ENCODE peak calls at places on chromosomes 5 and 9, in seven cellular contexts. V, X, J, N, D, M and O are unnamed samples.

GRCh38 chr5:111830333-111830732 is 73.3 kb upstream of the NREP start:
- DNase-seq in V (no peak), M (no peak), X (no peak), D (no peak), N (no peak), J (no peak), O (no peak)

GRCh38 chr9:130990362-130991226 is 18.4 kb upstream of the LAMC3 start:
- DNase-seq in X (no peak), M (no peak), N (no peak), D (peak), J (no peak), V (no peak), O (no peak)

GRCh38 chr5:176803027-176803942 is 7.1 kb upstream of the UNC5A start:
- DNase-seq in N (no peak), D (no peak), M (no peak), V (no peak), X (no peak), J (peak), O (no peak)

GRCh38 chr5:173463207-173463606 is 135.0 kb upstream of the STC2 start:
- DNase-seq in V (no peak), N (no peak), J (no peak), M (no peak), D (no peak), X (no peak), O (no peak)

GRCh38 chr9:92711146-92711545 is 41.2 kb upstream of the IPPK start:
- DNase-seq in D (no peak), J (no peak), N (no peak), X (no peak), M (no peak), V (no peak), O (no peak)

GRCh38 chr9:21674894-21675293 is 127.5 kb upstream of the MTAP start:
- DNase-seq in M (no peak), N (no peak), J (no peak), X (no peak), D (no peak), V (no peak), O (no peak)

GRCh38 chr5:1555011-1555807 is 31.4 kb upstream of the LPCAT1 start:
- DNase-seq in N (peak), V (no peak), M (no peak), X (peak), J (no peak), D (peak), O (no peak)

GRCh38 chr5:33565304-33565703 is 124.5 kb downstream of the TARS1 start:
- DNase-seq in D (no peak), V (no peak), N (no peak), M (no peak), X (no peak), J (no peak), O (no peak)

GRCh38 chr5:175573493-175574269 is 84.2 kb upstream of the HRH2 start:
- DNase-seq in V (no peak), D (no peak), N (peak), M (no peak), J (no peak), X (no peak), O (no peak)

GRCh38 chr5:148268556-148268955 is at the start of gene SPINK13:
- DNase-seq in M (no peak), J (no peak), N (no peak), X (peak), V (no peak), D (no peak), O (no peak)

DNA sequence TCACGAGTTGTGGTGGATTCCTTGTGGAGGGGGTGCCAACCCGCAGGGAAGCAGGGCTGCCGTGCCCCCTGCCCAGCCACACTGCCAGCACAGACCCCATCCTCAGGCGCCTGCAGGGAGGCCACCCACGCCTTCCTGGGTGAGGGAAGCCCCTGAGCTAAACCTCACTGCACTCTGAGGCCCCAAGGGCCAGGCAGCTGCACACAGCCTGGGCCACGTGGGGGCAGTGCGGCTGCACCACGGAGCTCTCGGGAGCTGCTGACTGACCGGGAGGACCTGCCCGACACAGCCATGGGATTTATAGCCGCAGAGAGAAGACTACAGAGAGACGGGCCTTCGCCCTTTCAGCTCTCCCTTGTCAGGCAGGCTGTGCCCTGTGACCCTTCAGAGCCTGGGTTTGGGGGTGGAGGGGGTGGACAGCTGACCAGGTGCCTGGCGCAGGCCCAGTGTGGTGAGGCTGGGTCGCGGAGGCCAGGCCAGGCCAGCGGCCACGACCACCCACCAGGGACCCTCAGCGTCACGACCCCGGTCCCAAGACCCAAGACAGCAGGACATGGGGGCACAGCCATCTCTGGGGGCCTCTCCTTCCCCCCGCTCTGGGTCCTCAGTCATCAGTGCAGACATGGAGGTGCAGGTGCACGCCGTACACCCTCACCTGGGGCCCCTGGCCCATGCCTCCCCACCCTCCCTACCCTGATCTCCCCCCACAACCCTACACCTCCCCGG is 4.3 kb upstream of the AHRR start:
- DNase-seq in M (no peak), N (peak), J (peak), D (peak), X (peak), V (peak), O (peak)
- TF ChIP-seq TAF1 in M (peak), N (no peak), J (no peak), D (no peak), X (no peak), V (no peak), O (no peak)

DNA sequence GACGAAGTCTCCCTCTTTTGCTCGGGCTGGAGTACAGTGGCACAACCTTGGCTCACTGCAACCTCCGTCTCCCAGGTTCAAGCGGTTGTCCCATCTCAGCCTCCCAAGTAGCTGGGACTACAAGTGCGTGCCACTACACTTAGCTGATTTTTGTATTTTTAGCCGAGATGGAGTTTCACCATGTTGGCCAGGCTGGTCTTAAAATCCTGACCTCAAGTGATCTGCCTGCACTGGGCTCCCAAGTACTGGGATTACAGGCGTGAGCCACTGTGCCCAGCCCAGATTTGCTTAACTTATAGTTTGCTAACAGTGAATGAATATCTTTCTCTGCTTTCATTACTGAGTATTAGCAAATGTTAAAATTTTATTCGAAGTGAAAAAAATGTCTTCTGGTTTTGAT is 84.3 kb downstream of the VPS13A start:
- DNase-seq in V (no peak), D (no peak), M (no peak), N (no peak), J (no peak), X (no peak), O (no peak)
- TF ChIP-seq TAF1 in V (no peak), D (no peak), M (no peak), N (no peak), J (no peak), X (no peak), O (no peak)

DNA sequence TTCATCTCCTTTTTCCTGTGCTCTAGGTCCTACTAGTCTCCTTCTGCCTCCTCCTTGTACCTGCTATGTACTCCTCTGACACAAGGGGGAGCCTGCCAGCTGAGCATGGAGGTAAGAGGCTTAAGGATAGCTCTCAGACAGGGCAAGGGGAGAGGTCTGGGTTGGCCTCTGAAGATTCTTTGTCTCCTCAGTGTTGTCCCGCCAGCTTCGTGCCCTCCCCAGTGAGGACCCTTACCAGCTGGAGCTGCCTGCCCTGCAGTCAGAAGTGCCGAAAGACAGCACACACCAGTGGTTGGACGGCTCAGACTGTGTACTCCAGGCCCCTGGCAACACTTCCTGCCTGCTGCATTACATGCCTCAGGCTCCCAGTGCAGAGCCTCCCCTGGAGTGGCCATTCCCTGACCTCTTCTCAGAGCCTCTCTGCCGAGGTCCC is 3.8 kb downstream of the CREB3 start:
- DNase-seq in X (peak), N (peak), D (peak), J (peak), V (no peak), M (no peak), O (no peak)
- TF ChIP-seq TAF1 in X (no peak), N (no peak), D (no peak), J (no peak), V (no peak), M (no peak), O (no peak)

DNA sequence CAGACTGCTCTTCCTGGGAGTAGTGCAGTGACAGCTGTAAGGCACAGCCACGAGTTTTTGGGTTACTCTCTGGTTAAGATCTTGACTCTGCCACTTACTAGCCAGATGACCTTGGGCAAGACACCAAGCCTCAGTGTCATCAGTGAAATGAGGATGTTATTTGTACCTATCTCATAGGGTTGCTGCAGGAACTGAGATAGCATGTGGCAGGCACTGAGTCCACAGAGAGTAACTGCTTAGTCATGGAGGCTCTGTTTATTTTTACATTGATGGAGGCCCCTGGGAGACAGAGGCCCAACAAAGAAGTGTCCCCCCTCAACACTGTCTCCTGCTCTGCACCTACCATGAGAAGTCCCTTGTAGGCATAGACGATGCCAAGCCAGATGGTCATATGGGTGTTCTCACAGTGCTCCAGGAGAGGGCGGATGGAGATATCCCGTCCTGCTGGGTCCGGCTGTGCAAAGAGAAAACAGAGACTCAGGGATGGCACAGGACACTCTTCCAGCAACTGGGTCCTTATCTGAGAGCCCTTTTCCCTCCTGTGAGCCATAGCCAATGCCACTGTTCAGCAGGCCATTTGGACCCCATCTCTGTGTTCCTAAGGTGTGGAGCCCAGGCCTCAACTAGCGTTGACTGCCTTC is 55.4 kb upstream of the TBC1D2 start:
- DNase-seq in N (no peak), V (no peak), M (no peak), J (no peak), X (no peak), D (peak), O (no peak)
- TF ChIP-seq TAF1 in N (no peak), V (no peak), M (no peak), J (no peak), X (no peak), D (no peak), O (no peak)